ENCODE peak calls at places on chromosomes 16 and 17, in ten cellular contexts. One of them, this sample, is unnamed.

GRCh38 chr17:59404471-59404870 is 73.0 kb downstream of the YPEL2 start:
- ATAC-seq in IMR-90: no peak
- ATAC-seq in upper lobe of left lung: no peak
- ATAC-seq in A549: no peak
- ATAC-seq in gastrocnemius medialis: no peak
- ATAC-seq in right lobe of liver: no peak
- ATAC-seq in HCT116: no peak
- ATAC-seq in heart left ventricle: no peak
- ATAC-seq in body of pancreas: no peak
- ATAC-seq in K562: no peak
- ATAC-seq in this sample: no peak

GRCh38 chr17:56751145-56751743 is 82.5 kb downstream of the C17orf67 start:
- ATAC-seq in body of pancreas: no peak
- ATAC-seq in K562: no peak
- ATAC-seq in HCT116: peak; percentile 48
- ATAC-seq in gastrocnemius medialis: no peak
- ATAC-seq in upper lobe of left lung: no peak
- ATAC-seq in right lobe of liver: peak; percentile 21
- ATAC-seq in A549: no peak
- ATAC-seq in heart left ventricle: peak; percentile 26
- ATAC-seq in IMR-90: peak; percentile 12
- ATAC-seq in this sample: no peak

GRCh38 chr16:77376358-77376757 is 58.5 kb downstream of the ADAMTS18 start:
- ATAC-seq in upper lobe of left lung: no peak
- ATAC-seq in gastrocnemius medialis: no peak
- ATAC-seq in K562: peak; percentile 37
- ATAC-seq in IMR-90: no peak
- ATAC-seq in HCT116: peak; percentile 59
- ATAC-seq in heart left ventricle: no peak
- ATAC-seq in right lobe of liver: no peak
- ATAC-seq in body of pancreas: no peak
- ATAC-seq in A549: no peak
- ATAC-seq in this sample: no peak

GRCh38 chr16:3949946-3950342 is 69.4 kb upstream of the CREBBP start:
- ATAC-seq in gastrocnemius medialis: no peak
- ATAC-seq in IMR-90: no peak
- ATAC-seq in right lobe of liver: no peak
- ATAC-seq in A549: no peak
- ATAC-seq in heart left ventricle: no peak
- ATAC-seq in body of pancreas: no peak
- ATAC-seq in upper lobe of left lung: no peak
- ATAC-seq in K562: no peak
- ATAC-seq in HCT116: no peak
- ATAC-seq in this sample: no peak

GRCh38 chr17:78715000-78715771 is 66.9 kb downstream of the CYTH1 start:
- ATAC-seq in gastrocnemius medialis: no peak
- ATAC-seq in IMR-90: no peak
- ATAC-seq in K562: no peak
- ATAC-seq in body of pancreas: no peak
- ATAC-seq in upper lobe of left lung: no peak
- ATAC-seq in right lobe of liver: no peak
- ATAC-seq in A549: no peak
- ATAC-seq in heart left ventricle: no peak
- ATAC-seq in HCT116: no peak
- ATAC-seq in this sample: no peak

GRCh38 chr17:32553168-32553567 is 66.4 kb downstream of the CDK5R1 start:
- ATAC-seq in right lobe of liver: no peak
- ATAC-seq in body of pancreas: no peak
- ATAC-seq in A549: peak; percentile 37
- ATAC-seq in IMR-90: no peak
- ATAC-seq in HCT116: no peak
- ATAC-seq in heart left ventricle: no peak
- ATAC-seq in gastrocnemius medialis: no peak
- ATAC-seq in K562: no peak
- ATAC-seq in upper lobe of left lung: no peak
- ATAC-seq in this sample: no peak

GRCh38 chr17:73566905-73567782 is 77.1 kb downstream of the SDK2 start:
- ATAC-seq in gastrocnemius medialis: no peak
- ATAC-seq in HCT116: peak; percentile 37
- ATAC-seq in upper lobe of left lung: no peak
- ATAC-seq in heart left ventricle: no peak
- ATAC-seq in IMR-90: no peak
- ATAC-seq in A549: no peak
- ATAC-seq in right lobe of liver: no peak
- ATAC-seq in body of pancreas: no peak
- ATAC-seq in K562: no peak
- ATAC-seq in this sample: no peak

GRCh38 chr17:71287246-71287828 is 833.5 kb upstream of the SOX9 start:
- ATAC-seq in K562: no peak
- ATAC-seq in IMR-90: no peak
- ATAC-seq in A549: no peak
- ATAC-seq in body of pancreas: no peak
- ATAC-seq in upper lobe of left lung: no peak
- ATAC-seq in right lobe of liver: no peak
- ATAC-seq in heart left ventricle: no peak
- ATAC-seq in HCT116: no peak
- ATAC-seq in gastrocnemius medialis: no peak
- ATAC-seq in this sample: no peak

GRCh38 chr17:47254403-47254943 is 846 bp downstream of the ITGB3 start:
- ATAC-seq in gastrocnemius medialis: no peak
- ATAC-seq in A549: peak; percentile 14
- ATAC-seq in upper lobe of left lung: no peak
- ATAC-seq in heart left ventricle: no peak
- ATAC-seq in right lobe of liver: no peak
- ATAC-seq in K562: no peak
- ATAC-seq in IMR-90: no peak
- ATAC-seq in HCT116: no peak
- ATAC-seq in body of pancreas: no peak
- ATAC-seq in this sample: no peak

GRCh38 chr17:48726182-48726915 is 2.2 kb downstream of the HOXB13 start:
- ATAC-seq in body of pancreas: no peak
- ATAC-seq in heart left ventricle: no peak
- ATAC-seq in HCT116: no peak
- ATAC-seq in A549: no peak
- ATAC-seq in right lobe of liver: no peak
- ATAC-seq in upper lobe of left lung: no peak
- ATAC-seq in gastrocnemius medialis: no peak
- ATAC-seq in IMR-90: no peak
- ATAC-seq in K562: no peak
- ATAC-seq in this sample: no peak

DNA sequence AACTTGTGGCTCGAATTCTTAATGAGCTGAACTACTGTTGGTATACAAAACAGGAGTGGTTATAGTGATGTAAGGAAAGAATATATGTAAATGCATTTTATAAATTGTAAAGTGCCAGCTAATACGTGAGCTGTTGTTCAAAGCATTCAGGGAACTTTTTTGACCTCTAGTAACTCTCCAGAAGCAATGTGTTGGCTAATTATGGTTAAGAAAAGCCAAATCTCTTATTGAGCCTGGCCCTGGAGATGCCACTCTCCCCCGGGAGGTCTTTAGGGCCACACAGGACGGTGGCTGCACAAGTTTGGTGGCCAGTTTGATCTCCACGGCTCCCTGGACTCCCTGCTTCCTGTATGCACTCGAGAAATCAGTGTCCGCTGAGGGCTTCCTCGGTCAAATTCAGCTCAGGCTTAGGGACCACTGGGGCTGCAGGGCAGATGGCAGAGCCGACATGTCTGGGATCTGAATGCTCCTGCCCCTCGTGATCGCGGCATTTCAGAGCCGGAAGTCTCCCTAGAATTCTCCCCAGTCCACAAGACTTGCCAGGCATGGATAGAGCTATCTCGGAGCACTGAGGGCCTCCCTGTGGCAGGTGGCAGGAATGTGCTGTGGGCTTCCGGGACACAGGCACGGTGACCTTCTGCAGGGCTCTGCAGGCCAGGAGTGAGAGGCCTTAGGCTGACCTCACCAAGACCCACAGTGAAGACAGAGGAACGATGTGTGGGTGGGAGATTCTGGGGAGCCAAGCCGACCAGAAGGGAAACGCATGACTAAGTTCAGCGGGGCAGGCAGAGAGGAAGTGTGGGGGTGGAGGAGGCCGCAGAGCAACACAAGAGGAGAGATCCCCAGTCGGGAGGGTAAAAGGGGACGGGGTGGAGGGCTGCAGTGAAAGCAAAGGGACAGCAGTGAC is 18.6 kb upstream of the PITPNM3 start:
- ATAC-seq in HCT116: peak; percentile 34
- ATAC-seq in heart left ventricle: peak; percentile 83
- ATAC-seq in IMR-90: peak; percentile 77
- ATAC-seq in upper lobe of left lung: peak; percentile 69
- ATAC-seq in A549: no peak
- ATAC-seq in right lobe of liver: peak; percentile 81
- ATAC-seq in K562: peak; percentile 79
- ATAC-seq in body of pancreas: peak; percentile 24
- ATAC-seq in gastrocnemius medialis: no peak
- ATAC-seq in this sample: peak; percentile 19
- TF ChIP-seq POLR2A in HCT116: no peak
- TF ChIP-seq POLR2A in heart left ventricle: no peak
- TF ChIP-seq POLR2A in IMR-90: no peak
- TF ChIP-seq POLR2A in upper lobe of left lung: no peak
- TF ChIP-seq POLR2A in A549: no peak
- TF ChIP-seq POLR2A in right lobe of liver: no peak
- TF ChIP-seq POLR2A in K562: no peak
- TF ChIP-seq POLR2A in body of pancreas: no peak
- TF ChIP-seq POLR2A in gastrocnemius medialis: no peak
- TF ChIP-seq POLR2A in this sample: no peak

GRCh38 chr17:8222630-8223355 is 12.4 kb upstream of the AURKB start:
- ATAC-seq in body of pancreas: peak; percentile 63
- ATAC-seq in right lobe of liver: peak; percentile 81
- ATAC-seq in gastrocnemius medialis: peak; percentile 51
- ATAC-seq in A549: peak; percentile 38
- ATAC-seq in HCT116: peak; percentile 47
- ATAC-seq in upper lobe of left lung: peak; percentile 92
- ATAC-seq in IMR-90: peak; percentile 40
- ATAC-seq in K562: peak; percentile 54
- ATAC-seq in heart left ventricle: peak; percentile 77
- ATAC-seq in this sample: peak; percentile 80
- TF ChIP-seq POLR2A in body of pancreas: peak; percentile 87
- TF ChIP-seq POLR2A in right lobe of liver: peak; percentile 75
- TF ChIP-seq POLR2A in gastrocnemius medialis: peak; percentile 65
- TF ChIP-seq POLR2A in A549: peak; percentile 85
- TF ChIP-seq POLR2A in HCT116: peak; percentile 44
- TF ChIP-seq POLR2A in upper lobe of left lung: no peak
- TF ChIP-seq POLR2A in IMR-90: peak; percentile 77
- TF ChIP-seq POLR2A in K562: peak; percentile 85
- TF ChIP-seq POLR2A in heart left ventricle: peak; percentile 83
- TF ChIP-seq POLR2A in this sample: peak; percentile 44

DNA sequence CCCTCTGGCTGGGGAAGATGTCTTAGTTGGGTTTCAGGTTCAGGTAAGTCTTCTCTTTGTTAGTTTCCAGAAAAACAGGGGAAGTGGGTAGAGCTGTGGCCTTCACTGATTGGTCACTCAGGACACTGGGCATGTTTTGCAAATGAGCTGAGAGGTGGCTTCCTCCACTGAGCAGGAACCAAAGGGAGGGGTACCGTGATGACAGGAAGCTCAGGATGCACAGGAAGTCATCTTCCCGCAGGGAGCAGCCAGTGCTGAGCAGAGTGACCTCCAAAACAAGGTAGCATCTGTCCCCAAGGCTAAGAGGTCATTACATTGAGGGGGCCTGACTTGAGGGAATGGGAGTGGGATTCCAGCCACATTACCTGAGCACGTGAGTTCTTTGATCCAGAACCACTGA is 5.6 kb downstream of the NT5C start:
- ATAC-seq in HCT116: no peak
- ATAC-seq in gastrocnemius medialis: no peak
- ATAC-seq in right lobe of liver: no peak
- ATAC-seq in body of pancreas: no peak
- ATAC-seq in IMR-90: no peak
- ATAC-seq in heart left ventricle: no peak
- ATAC-seq in A549: no peak
- ATAC-seq in K562: no peak
- ATAC-seq in upper lobe of left lung: no peak
- ATAC-seq in this sample: no peak
- TF ChIP-seq POLR2A in HCT116: no peak
- TF ChIP-seq POLR2A in gastrocnemius medialis: no peak
- TF ChIP-seq POLR2A in right lobe of liver: no peak
- TF ChIP-seq POLR2A in body of pancreas: no peak
- TF ChIP-seq POLR2A in IMR-90: no peak
- TF ChIP-seq POLR2A in heart left ventricle: no peak
- TF ChIP-seq POLR2A in A549: no peak
- TF ChIP-seq POLR2A in K562: no peak
- TF ChIP-seq POLR2A in upper lobe of left lung: no peak
- TF ChIP-seq POLR2A in this sample: no peak

GRCh38 chr16:67198238-67198734 is 645 bp upstream of the ELMO3 start:
- ATAC-seq in heart left ventricle: peak; percentile 36
- ATAC-seq in A549: peak; percentile 76
- ATAC-seq in HCT116: peak; percentile 67
- ATAC-seq in IMR-90: peak; percentile 64
- ATAC-seq in gastrocnemius medialis: peak; percentile 33
- ATAC-seq in body of pancreas: peak; percentile 29
- ATAC-seq in right lobe of liver: peak; percentile 5
- ATAC-seq in upper lobe of left lung: peak; percentile 78
- ATAC-seq in K562: no peak
- ATAC-seq in this sample: peak; percentile 26
- TF ChIP-seq POLR2A in heart left ventricle: no peak
- TF ChIP-seq POLR2A in A549: no peak
- TF ChIP-seq POLR2A in HCT116: no peak
- TF ChIP-seq POLR2A in IMR-90: no peak
- TF ChIP-seq POLR2A in gastrocnemius medialis: no peak
- TF ChIP-seq POLR2A in body of pancreas: no peak
- TF ChIP-seq POLR2A in right lobe of liver: no peak
- TF ChIP-seq POLR2A in upper lobe of left lung: no peak
- TF ChIP-seq POLR2A in K562: no peak
- TF ChIP-seq POLR2A in this sample: no peak

DNA sequence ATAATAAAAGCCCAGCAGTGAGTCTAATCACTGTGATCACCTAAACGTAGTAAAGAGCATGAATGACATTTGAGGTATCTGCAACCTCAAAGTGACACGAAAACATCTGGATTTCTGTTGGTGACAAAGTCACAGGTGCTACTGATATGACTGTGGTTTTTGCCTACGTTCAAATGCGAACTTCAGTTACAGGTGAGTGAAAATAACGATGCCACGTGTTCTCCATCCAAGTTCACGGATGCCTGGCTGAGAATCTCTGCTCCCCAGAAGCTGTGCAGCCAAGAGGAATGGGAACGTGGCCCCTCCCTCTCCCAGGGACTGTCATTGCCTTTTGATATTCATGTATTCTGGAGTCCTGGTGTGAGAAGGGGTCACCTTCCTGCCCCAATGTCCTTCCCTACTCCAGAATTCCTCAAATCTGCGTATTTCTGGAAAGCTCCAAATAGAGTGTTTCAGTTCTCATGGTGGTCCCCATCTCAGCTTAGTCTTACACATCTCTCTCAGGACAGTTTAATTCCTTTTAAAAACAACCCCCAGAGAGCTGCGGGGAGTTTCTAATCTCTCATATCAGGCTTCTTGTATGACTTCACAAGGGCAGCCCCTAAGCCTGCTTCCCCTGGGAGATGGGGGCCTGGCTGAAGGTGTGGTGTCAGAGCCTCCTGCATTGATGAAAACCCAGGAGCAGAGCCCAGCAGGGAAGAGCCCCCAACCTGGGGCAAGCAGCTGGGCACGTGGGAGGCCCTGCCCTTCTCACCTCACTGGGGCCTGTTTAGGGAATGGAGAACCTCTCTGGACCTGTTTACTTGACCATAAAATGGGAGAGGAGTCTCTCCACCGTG is 25.8 kb downstream of the PIK3R5 start:
- ATAC-seq in A549: no peak
- ATAC-seq in HCT116: no peak
- ATAC-seq in upper lobe of left lung: no peak
- ATAC-seq in K562: no peak
- ATAC-seq in heart left ventricle: no peak
- ATAC-seq in body of pancreas: no peak
- ATAC-seq in gastrocnemius medialis: no peak
- ATAC-seq in right lobe of liver: no peak
- ATAC-seq in IMR-90: no peak
- ATAC-seq in this sample: no peak
- TF ChIP-seq POLR2A in A549: no peak
- TF ChIP-seq POLR2A in HCT116: no peak
- TF ChIP-seq POLR2A in upper lobe of left lung: no peak
- TF ChIP-seq POLR2A in K562: no peak
- TF ChIP-seq POLR2A in heart left ventricle: no peak
- TF ChIP-seq POLR2A in body of pancreas: no peak
- TF ChIP-seq POLR2A in gastrocnemius medialis: no peak
- TF ChIP-seq POLR2A in right lobe of liver: no peak
- TF ChIP-seq POLR2A in IMR-90: no peak
- TF ChIP-seq POLR2A in this sample: no peak

This sample was measured in gastroesophageal sphincter.